ENCODE peak calls at places on chromosomes 7 and 10, in four cellular contexts. O is epithelial cell of esophagus, U is astrocyte of the cerebellum, X is brain microvascular endothelial cell. W is an unnamed sample.

GRCh38 chr10:15324113-15324512 is 47.0 kb downstream of the FAM171A1 start:
- DNase-seq in X (no peak), U (no peak), O (no peak), W (no peak)

GRCh38 chr10:84521015-84521414 is 192.6 kb downstream of the CCSER2 start:
- DNase-seq in O (no peak), U (no peak), X (no peak), W (no peak)

GRCh38 chr10:78316451-78316931 is 282.8 kb downstream of the RPS24 start:
- DNase-seq in X (no peak), U (no peak), O (no peak), W (no peak)

GRCh38 chr10:79445217-79445707 is at the start of gene ZCCHC24:
- DNase-seq in U (no peak), O (peak), X (no peak), W (peak)

GRCh38 chr10:124224331-124225028 is 131.1 kb upstream of the CHST15 start:
- DNase-seq in X (peak), U (no peak), O (no peak), W (no peak)

GRCh38 chr7:75953431-75953830 is 38.5 kb downstream of the POR start:
- DNase-seq in X (no peak), O (no peak), U (no peak), W (no peak)

GRCh38 chr7:24722386-24723177 is 34.7 kb downstream of the GSDME start:
- DNase-seq in U (no peak), O (peak), X (peak), W (no peak)

GRCh38 chr7:46713868-46714596 is 793.0 kb upstream of the IGFBP3 start:
- DNase-seq in U (no peak), O (no peak), X (peak), W (no peak)

GRCh38 chr7:26216044-26216443 is 14.5 kb downstream of the CBX3 start:
- DNase-seq in U (no peak), X (no peak), O (no peak), W (no peak)

GRCh38 chr7:27031289-27032172 is 64.3 kb downstream of the HOXA1 start:
- DNase-seq in X (peak), U (no peak), O (peak), W (peak)

GRCh38 chr7:5426226-5426475 is 2.5 kb upstream of the TNRC18 start:
- DNase-seq in U (no peak), O (peak), X (peak), W (no peak)

GRCh38 chr10:78931333-78932083 is 137.3 kb upstream of the ZMIZ1 start:
- DNase-seq in U (peak), O (peak), X (peak), W (no peak)

GRCh38 chr10:86779267-86780017 is 23.0 kb downstream of the BMPR1A start:
- DNase-seq in O (no peak), U (no peak), X (no peak), W (no peak)

GRCh38 chr10:70441877-70442205 is 360 bp upstream of the NODAL start:
- DNase-seq in U (no peak), O (peak), X (no peak), W (no peak)

GRCh38 chr10:70441161-70441876 is at the start of gene NODAL:
- DNase-seq in O (no peak), X (no peak), U (no peak), W (no peak)

GRCh38 chr10:70437721-70438120 is 3.8 kb downstream of the NODAL start:
- DNase-seq in U (no peak), X (no peak), O (no peak), W (no peak)

GRCh38 chr10:70442332-70442988 is 979 bp upstream of the NODAL start:
- DNase-seq in X (no peak), U (no peak), O (peak), W (no peak)

DNA sequence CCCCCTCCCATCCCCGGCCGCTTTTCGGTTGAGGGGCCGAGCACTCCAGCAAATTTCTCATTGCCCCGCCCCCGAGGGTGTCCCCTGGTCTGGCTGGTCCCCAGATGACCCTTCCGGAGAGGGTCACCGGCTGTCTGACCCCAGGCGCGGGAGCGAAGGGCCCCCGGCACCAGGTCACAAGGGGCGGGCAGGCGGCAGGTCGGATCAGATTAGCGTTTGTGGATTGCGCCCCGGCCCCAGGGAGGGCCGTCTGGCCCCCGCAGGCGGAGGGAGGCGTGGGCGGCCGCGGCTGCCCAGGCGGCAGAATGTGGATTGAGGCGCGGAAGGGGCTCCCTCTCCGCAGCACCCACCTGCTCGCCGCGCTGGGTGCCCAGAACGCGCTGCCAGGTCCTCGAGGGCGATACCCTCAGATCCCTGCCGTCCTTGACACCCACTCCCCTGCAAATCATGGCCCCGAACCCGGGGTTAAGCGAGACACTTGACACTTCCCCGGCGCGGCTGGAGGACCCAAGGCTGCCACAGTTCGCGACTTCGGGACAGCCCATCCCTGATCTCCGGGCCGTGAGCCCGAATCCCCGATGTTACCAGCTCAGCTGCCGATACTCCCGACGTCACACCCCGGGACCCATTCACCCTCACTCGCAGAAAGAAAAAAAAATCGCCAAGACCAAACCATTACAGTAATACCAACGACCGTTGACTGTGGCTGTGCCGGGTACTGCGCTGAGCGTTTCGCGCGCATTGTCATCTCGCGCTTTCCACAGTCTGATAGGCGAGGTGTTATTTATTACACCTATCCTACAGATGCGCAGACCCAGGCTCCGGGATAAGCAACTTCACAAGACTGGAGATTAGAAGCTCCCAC is 953 bp downstream of the NODAL start:
- DNase-seq in U (no peak), X (no peak), O (no peak), W (peak)
- TF ChIP-seq CTCF in U (no peak), X (peak), O (no peak), W (no peak)

DNA sequence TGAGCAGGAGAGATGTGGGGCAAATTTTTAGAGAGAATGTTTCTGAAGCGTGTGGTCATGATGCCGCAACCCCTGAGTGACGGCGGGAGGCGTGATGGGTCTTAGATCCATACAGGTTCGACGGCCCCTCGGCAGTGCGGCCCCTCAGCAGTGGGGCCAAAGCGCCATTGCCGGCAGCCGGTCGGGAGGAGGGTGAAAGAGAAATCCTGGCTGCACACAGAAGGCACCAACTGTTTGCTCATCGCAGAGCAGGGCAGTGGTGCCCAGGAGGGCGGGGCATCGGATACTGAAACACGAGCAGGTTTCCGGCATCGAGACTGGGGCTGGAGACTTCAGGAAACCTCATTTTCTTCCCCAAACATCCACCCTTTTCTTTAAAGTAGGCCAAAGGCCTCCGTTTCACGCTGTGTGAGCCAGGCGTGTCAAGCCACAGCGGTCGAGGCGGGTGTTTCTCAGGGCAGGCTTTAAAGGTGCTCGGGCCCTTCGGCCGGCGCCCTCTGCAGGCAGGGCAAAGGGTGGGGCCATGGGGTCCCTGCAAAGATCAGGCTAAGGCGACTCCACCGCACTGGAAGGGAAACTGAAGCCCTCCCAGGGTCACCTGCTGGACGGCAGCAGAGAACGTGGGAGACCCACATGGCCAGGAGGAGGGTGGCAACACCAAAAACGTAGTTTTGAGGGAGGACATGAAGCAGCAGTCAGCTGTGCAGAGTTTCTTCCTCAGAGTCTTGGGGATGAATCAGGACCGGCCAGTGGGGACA is 42.0 kb upstream of the PPP2R2D start:
- DNase-seq in U (no peak), O (no peak), X (no peak), W (no peak)
- TF ChIP-seq CTCF in U (no peak), O (no peak), X (no peak), W (no peak)

DNA sequence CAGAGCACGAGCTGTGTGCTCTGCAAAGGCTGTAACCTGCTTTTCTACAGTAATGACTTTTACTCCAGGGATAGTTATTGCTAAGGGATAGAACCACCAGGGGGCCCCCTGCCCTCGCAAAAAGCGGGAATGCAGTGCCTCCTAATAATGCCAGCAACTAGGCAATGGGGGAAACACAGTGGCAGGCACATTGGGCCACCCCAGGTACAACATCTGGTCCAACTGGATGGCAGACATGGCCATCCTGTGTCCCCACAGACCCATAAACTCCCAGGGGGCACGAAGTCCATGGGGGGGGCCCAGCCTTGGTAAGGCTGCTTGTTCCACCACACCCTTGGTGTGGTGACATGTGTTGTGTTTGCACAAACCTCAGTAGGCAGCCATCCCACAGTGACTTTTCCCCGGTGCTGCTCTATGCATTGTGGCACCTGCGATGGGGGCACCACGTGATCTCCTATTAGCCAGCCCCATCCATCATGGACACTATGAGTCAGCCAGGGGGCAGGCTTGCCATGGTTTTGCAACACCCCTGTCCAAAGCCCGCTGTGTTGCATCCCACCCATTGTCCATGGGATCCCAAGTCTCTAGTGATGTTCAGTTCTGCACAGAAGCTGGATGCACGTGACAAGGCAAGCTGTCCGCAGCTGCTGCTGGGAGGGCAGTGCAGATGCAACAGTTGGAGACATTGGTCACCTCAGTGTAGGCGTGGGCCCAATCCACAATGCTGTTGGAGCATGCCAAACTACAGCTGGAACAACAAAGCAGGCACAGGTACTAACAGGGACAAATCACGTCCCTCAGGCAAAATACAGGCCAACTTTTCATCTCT is 84.0 kb downstream of the ANLN start:
- DNase-seq in O (peak), X (no peak), U (no peak), W (no peak)
- TF ChIP-seq CTCF in O (peak), X (peak), U (peak), W (peak)

GRCh38 chr10:48649349-48649944 is 35.2 kb upstream of the WDFY4 start:
- DNase-seq in X (no peak), O (no peak), U (no peak), W (no peak)
- TF ChIP-seq CTCF in X (peak), O (no peak), U (no peak), W (no peak)

DNA sequence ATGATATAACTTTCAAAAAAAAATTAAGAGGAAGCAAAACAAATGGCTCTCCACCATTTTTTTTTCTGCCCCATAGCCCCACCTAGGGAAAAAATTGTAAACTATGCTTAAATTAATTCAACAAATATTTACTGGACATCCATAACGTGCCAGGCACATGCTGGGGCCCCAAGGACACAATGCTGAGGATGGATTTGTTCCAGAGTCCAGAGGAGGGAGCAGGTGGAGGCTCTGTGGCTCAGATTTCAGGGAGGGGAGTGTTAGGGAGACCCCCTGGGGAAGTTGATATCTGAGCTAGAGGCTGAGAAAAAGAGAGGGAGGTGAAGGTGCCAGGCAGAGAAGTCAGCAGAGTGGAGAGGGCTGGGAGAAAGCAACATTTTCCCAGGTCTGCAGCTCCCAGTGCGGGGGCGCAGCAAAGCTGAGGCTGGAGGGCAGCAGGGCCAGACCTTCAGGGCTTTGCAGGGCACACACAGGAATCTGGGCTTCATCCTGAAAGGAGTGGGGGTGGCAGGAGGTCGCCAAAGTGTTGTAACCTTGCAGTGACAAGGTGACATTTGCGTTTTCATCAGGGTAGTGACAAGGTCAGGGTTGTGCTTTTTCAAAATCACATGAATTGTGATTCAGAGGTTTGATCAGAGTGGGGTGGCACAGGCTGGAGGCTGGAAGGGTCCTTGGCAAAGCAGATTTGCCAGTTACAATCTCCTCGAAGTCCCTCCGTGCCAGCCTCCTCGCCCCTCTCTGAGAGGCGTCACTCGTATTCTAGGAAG is 261.6 kb downstream of the WDR11 start:
- DNase-seq in X (no peak), O (peak), U (no peak), W (no peak)
- TF ChIP-seq CTCF in X (no peak), O (no peak), U (no peak), W (no peak)